ENCODE peak calls at places on chromosomes 12 and 14, in four cellular contexts. N is T-helper 9 cell, B is BE2C, R is ovary. Q is an unnamed sample.
A peak's percentile ranks its signal among the peaks of the same experiment; 100 is the strongest.

GRCh38 chr12:117084405-117085317 is 14.6 kb downstream of the TESC start:
- DNase-seq in N (no peak), B (no peak), R (peak; percentile 74), Q (no peak)

GRCh38 chr14:90547968-90548367 is 151.1 kb downstream of the CALM1 start:
- DNase-seq in N (no peak), B (no peak), R (no peak), Q (no peak)

GRCh38 chr12:57605308-57606015 is 838 bp downstream of the DTX3 start:
- DNase-seq in N (no peak), B (no peak), R (no peak), Q (no peak)

GRCh38 chr14:90544566-90544965 is 147.7 kb downstream of the CALM1 start:
- DNase-seq in N (no peak), B (no peak), R (no peak), Q (no peak)

GRCh38 chr14:61025239-61026223 is 44.5 kb downstream of the SLC38A6 start:
- DNase-seq in N (peak; percentile 21), B (peak; percentile 49), R (peak; percentile 33), Q (peak; percentile 54)

GRCh38 chr14:34874386-34875030 is 652 bp downstream of the BAZ1A start:
- DNase-seq in N (peak; percentile 33), B (peak; percentile 61), R (peak; percentile 39), Q (peak; percentile 60)

GRCh38 chr12:92002195-92002649 is 143.4 kb downstream of the BTG1 start:
- DNase-seq in N (no peak), B (no peak), R (no peak), Q (no peak)

GRCh38 chr12:14567311-14568195 is at the start of gene PLBD1:
- DNase-seq in N (no peak), B (peak; percentile 28), R (peak; percentile 31), Q (no peak)

GRCh38 chr12:106841471-106842302 is 67.2 kb downstream of the RIC8B start:
- DNase-seq in N (peak; percentile 18), B (peak; percentile 61), R (peak; percentile 13), Q (no peak)

GRCh38 chr12:19528750-19529149 is 89.5 kb downstream of the AEBP2 start:
- DNase-seq in N (no peak), B (no peak), R (no peak), Q (no peak)

GRCh38 chr12:57626929-57627445 is 6.0 kb downstream of the B4GALNT1 start:
- DNase-seq in N (no peak), B (no peak), R (no peak), Q (no peak)

GRCh38 chr14:77181603-77182437 is at the start of gene TMEM63C:
- DNase-seq in N (peak; percentile 13), B (peak; percentile 97), R (no peak), Q (peak; percentile 41)

GRCh38 chr14:68167019-68167716 is 347.6 kb downstream of the RAD51B start:
- DNase-seq in N (no peak), B (no peak), R (no peak), Q (no peak)

GRCh38 chr12:119061208-119061796 is 80.0 kb downstream of the SRRM4 start:
- DNase-seq in N (no peak), B (peak; percentile 73), R (peak; percentile 9), Q (no peak)

GRCh38 chr12:32901553-32901952 is 5.0 kb upstream of the PKP2 start:
- DNase-seq in N (no peak), B (no peak), R (no peak), Q (no peak)

GRCh38 chr12:57582440-57582839 is 8.6 kb upstream of the PIP4K2C start:
- DNase-seq in N (no peak), B (no peak), R (no peak), Q (no peak)

GRCh38 chr12:112350593-112351592 is 31.3 kb downstream of the HECTD4 start:
- DNase-seq in N (no peak), B (peak; percentile 35), R (no peak), Q (no peak)

GRCh38 chr14:89240414-89240813 is 176.6 kb downstream of the FOXN3 start:
- DNase-seq in N (no peak), B (no peak), R (no peak), Q (peak; percentile 7)

Q was measured in T-cell.